ENCODE peak calls at places on chromosomes 2 and 18, in six cellular contexts. One of them, this sample, is unnamed. For H3K4me1, the result is how much of the 10 kb centered on the place peaks cover.

GRCh38 chr18:46097378-46097852 is 681 bp downstream of the ATP5F1A start:
- DNase-seq in CD4-positive, CD25-positive, alpha-beta regulatory T cell: no peak
- DNase-seq in tibial nerve: no peak
- DNase-seq in neural progenitor cell: no peak
- DNase-seq in heart right ventricle: no peak
- DNase-seq in colonic mucosa: no peak
- DNase-seq in this sample: peak

GRCh38 chr2:224357098-224357901 is 44.6 kb downstream of the FAM124B start:
- DNase-seq in CD4-positive, CD25-positive, alpha-beta regulatory T cell: peak
- DNase-seq in tibial nerve: no peak
- DNase-seq in neural progenitor cell: peak
- DNase-seq in heart right ventricle: no peak
- DNase-seq in colonic mucosa: peak
- DNase-seq in this sample: no peak

GRCh38 chr18:48607049-48607984 is 68.5 kb downstream of the CTIF start:
- DNase-seq in CD4-positive, CD25-positive, alpha-beta regulatory T cell: no peak
- DNase-seq in tibial nerve: no peak
- DNase-seq in neural progenitor cell: peak
- DNase-seq in heart right ventricle: no peak
- DNase-seq in colonic mucosa: no peak
- DNase-seq in this sample: no peak

GRCh38 chr2:42770288-42771131 is 6.6 kb upstream of the OXER1 start:
- DNase-seq in CD4-positive, CD25-positive, alpha-beta regulatory T cell: no peak
- DNase-seq in tibial nerve: no peak
- DNase-seq in neural progenitor cell: peak
- DNase-seq in heart right ventricle: no peak
- DNase-seq in colonic mucosa: no peak
- DNase-seq in this sample: no peak

GRCh38 chr18:56999823-57000222 is 147.1 kb upstream of the BOD1L2 start:
- DNase-seq in CD4-positive, CD25-positive, alpha-beta regulatory T cell: no peak
- DNase-seq in tibial nerve: no peak
- DNase-seq in neural progenitor cell: no peak
- DNase-seq in heart right ventricle: no peak
- DNase-seq in colonic mucosa: no peak
- DNase-seq in this sample: no peak

GRCh38 chr2:232927041-232927792 is 57.2 kb downstream of the SNORC start:
- DNase-seq in CD4-positive, CD25-positive, alpha-beta regulatory T cell: no peak
- DNase-seq in tibial nerve: no peak
- DNase-seq in neural progenitor cell: peak
- DNase-seq in heart right ventricle: no peak
- DNase-seq in colonic mucosa: peak
- DNase-seq in this sample: no peak

GRCh38 chr18:42141439-42141838 is 186.4 kb downstream of the PIK3C3 start:
- DNase-seq in CD4-positive, CD25-positive, alpha-beta regulatory T cell: no peak
- DNase-seq in tibial nerve: no peak
- DNase-seq in neural progenitor cell: no peak
- DNase-seq in heart right ventricle: no peak
- DNase-seq in colonic mucosa: no peak
- DNase-seq in this sample: no peak

GRCh38 chr2:84906900-84907714 is 1.7 kb downstream of the TMSB10 start:
- DNase-seq in CD4-positive, CD25-positive, alpha-beta regulatory T cell: peak
- DNase-seq in tibial nerve: no peak
- DNase-seq in neural progenitor cell: peak
- DNase-seq in heart right ventricle: peak
- DNase-seq in colonic mucosa: peak
- DNase-seq in this sample: peak

GRCh38 chr2:230891108-230891507 is 26.4 kb downstream of the ITM2C start:
- DNase-seq in CD4-positive, CD25-positive, alpha-beta regulatory T cell: no peak
- DNase-seq in tibial nerve: no peak
- DNase-seq in neural progenitor cell: no peak
- DNase-seq in heart right ventricle: no peak
- DNase-seq in colonic mucosa: no peak
- DNase-seq in this sample: no peak

GRCh38 chr2:109254174-109254904 is 125.3 kb downstream of the SH3RF3 start:
- DNase-seq in CD4-positive, CD25-positive, alpha-beta regulatory T cell: no peak
- DNase-seq in tibial nerve: no peak
- DNase-seq in neural progenitor cell: no peak
- DNase-seq in heart right ventricle: no peak
- DNase-seq in colonic mucosa: no peak
- DNase-seq in this sample: no peak

GRCh38 chr2:232276739-232277313 is 101.7 kb upstream of the ALPP start:
- DNase-seq in CD4-positive, CD25-positive, alpha-beta regulatory T cell: no peak
- DNase-seq in tibial nerve: no peak
- DNase-seq in neural progenitor cell: no peak
- DNase-seq in heart right ventricle: no peak
- DNase-seq in colonic mucosa: no peak
- DNase-seq in this sample: no peak

GRCh38 chr2:223050900-223051299 is 1.1 kb upstream of the KCNE4 start:
- DNase-seq in CD4-positive, CD25-positive, alpha-beta regulatory T cell: no peak
- DNase-seq in tibial nerve: no peak
- DNase-seq in neural progenitor cell: no peak
- DNase-seq in heart right ventricle: no peak
- DNase-seq in colonic mucosa: no peak
- DNase-seq in this sample: no peak

GRCh38 chr2:25817630-25818029 is 60.7 kb downstream of the ASXL2 start:
- DNase-seq in CD4-positive, CD25-positive, alpha-beta regulatory T cell: no peak
- DNase-seq in tibial nerve: no peak
- DNase-seq in neural progenitor cell: no peak
- DNase-seq in heart right ventricle: no peak
- DNase-seq in colonic mucosa: no peak
- DNase-seq in this sample: no peak

GRCh38 chr2:168608796-168609195 is 152.7 kb downstream of the CERS6 start:
- DNase-seq in CD4-positive, CD25-positive, alpha-beta regulatory T cell: no peak
- DNase-seq in tibial nerve: no peak
- DNase-seq in neural progenitor cell: no peak
- DNase-seq in heart right ventricle: no peak
- DNase-seq in colonic mucosa: no peak
- DNase-seq in this sample: no peak

GRCh38 chr2:189057316-189057715 is 83.1 kb downstream of the COL3A1 start:
- DNase-seq in CD4-positive, CD25-positive, alpha-beta regulatory T cell: no peak
- DNase-seq in tibial nerve: no peak
- DNase-seq in neural progenitor cell: no peak
- DNase-seq in heart right ventricle: no peak
- DNase-seq in colonic mucosa: no peak
- DNase-seq in this sample: no peak

GRCh38 chr2:231688616-231689508 is 19.5 kb upstream of the PTMA start:
- DNase-seq in CD4-positive, CD25-positive, alpha-beta regulatory T cell: no peak
- DNase-seq in tibial nerve: no peak
- DNase-seq in neural progenitor cell: peak
- DNase-seq in heart right ventricle: no peak
- DNase-seq in colonic mucosa: no peak
- DNase-seq in this sample: no peak

GRCh38 chr18:76721207-76721996 is 101.0 kb upstream of the ZNF236 start:
- DNase-seq in CD4-positive, CD25-positive, alpha-beta regulatory T cell: no peak
- DNase-seq in tibial nerve: no peak
- DNase-seq in neural progenitor cell: no peak
- DNase-seq in heart right ventricle: no peak
- DNase-seq in colonic mucosa: no peak
- DNase-seq in this sample: peak

GRCh38 chr2:217052856-217053577 is 193.2 kb upstream of the TNP1 start:
- DNase-seq in CD4-positive, CD25-positive, alpha-beta regulatory T cell: no peak
- DNase-seq in tibial nerve: no peak
- DNase-seq in neural progenitor cell: no peak
- DNase-seq in heart right ventricle: no peak
- DNase-seq in colonic mucosa: no peak
- DNase-seq in this sample: no peak

GRCh38 chr2:200687938-200688920 is 102.4 kb downstream of the AOX1 start:
- DNase-seq in CD4-positive, CD25-positive, alpha-beta regulatory T cell: no peak
- DNase-seq in tibial nerve: no peak
- DNase-seq in neural progenitor cell: no peak
- DNase-seq in heart right ventricle: no peak
- DNase-seq in colonic mucosa: no peak
- DNase-seq in this sample: no peak

GRCh38 chr18:34322365-34323289 is 97.9 kb upstream of the NOL4 start:
- DNase-seq in CD4-positive, CD25-positive, alpha-beta regulatory T cell: no peak
- DNase-seq in tibial nerve: no peak
- DNase-seq in neural progenitor cell: peak
- DNase-seq in heart right ventricle: peak
- DNase-seq in colonic mucosa: peak
- DNase-seq in this sample: no peak

GRCh38 chr2:111701266-111701665 is 182.7 kb downstream of the ANAPC1 start:
- DNase-seq in CD4-positive, CD25-positive, alpha-beta regulatory T cell: no peak
- DNase-seq in tibial nerve: no peak
- DNase-seq in neural progenitor cell: no peak
- DNase-seq in heart right ventricle: no peak
- DNase-seq in colonic mucosa: no peak
- DNase-seq in this sample: no peak

GRCh38 chr18:3213231-3214059 is 6.3 kb downstream of the MYOM1 start:
- DNase-seq in CD4-positive, CD25-positive, alpha-beta regulatory T cell: no peak
- DNase-seq in tibial nerve: no peak
- DNase-seq in neural progenitor cell: no peak
- DNase-seq in heart right ventricle: no peak
- DNase-seq in colonic mucosa: no peak
- DNase-seq in this sample: no peak

GRCh38 chr18:2336993-2337392 is 234.3 kb downstream of the METTL4 start:
- DNase-seq in CD4-positive, CD25-positive, alpha-beta regulatory T cell: no peak
- DNase-seq in tibial nerve: no peak
- DNase-seq in neural progenitor cell: no peak
- DNase-seq in heart right ventricle: no peak
- DNase-seq in colonic mucosa: no peak
- DNase-seq in this sample: no peak

GRCh38 chr2:231490801-231491200 is 26.5 kb upstream of the NCL start:
- DNase-seq in CD4-positive, CD25-positive, alpha-beta regulatory T cell: no peak
- DNase-seq in tibial nerve: no peak
- DNase-seq in neural progenitor cell: no peak
- DNase-seq in heart right ventricle: no peak
- DNase-seq in colonic mucosa: no peak
- DNase-seq in this sample: no peak

GRCh38 chr2:139992078-139992477 is 1211.9 kb upstream of the NXPH2 start:
- DNase-seq in CD4-positive, CD25-positive, alpha-beta regulatory T cell: no peak
- DNase-seq in tibial nerve: no peak
- DNase-seq in neural progenitor cell: peak
- DNase-seq in heart right ventricle: no peak
- DNase-seq in colonic mucosa: no peak
- DNase-seq in this sample: no peak

GRCh38 chr2:54497738-54498680 is 41.9 kb downstream of the SPTBN1 start:
- DNase-seq in CD4-positive, CD25-positive, alpha-beta regulatory T cell: no peak
- DNase-seq in tibial nerve: no peak
- DNase-seq in neural progenitor cell: peak
- DNase-seq in heart right ventricle: no peak
- DNase-seq in colonic mucosa: peak
- DNase-seq in this sample: no peak

GRCh38 chr2:54394392-54394791 is 61.7 kb upstream of the SPTBN1 start:
- DNase-seq in CD4-positive, CD25-positive, alpha-beta regulatory T cell: no peak
- DNase-seq in tibial nerve: no peak
- DNase-seq in neural progenitor cell: no peak
- DNase-seq in heart right ventricle: no peak
- DNase-seq in colonic mucosa: no peak
- DNase-seq in this sample: no peak

GRCh38 chr2:43414586-43415125 is 181.2 kb downstream of the THADA start:
- DNase-seq in CD4-positive, CD25-positive, alpha-beta regulatory T cell: no peak
- DNase-seq in tibial nerve: no peak
- DNase-seq in neural progenitor cell: no peak
- DNase-seq in heart right ventricle: no peak
- DNase-seq in colonic mucosa: no peak
- DNase-seq in this sample: no peak

GRCh38 chr2:223465793-223466192 is 136.4 kb downstream of the SCG2 start:
- DNase-seq in CD4-positive, CD25-positive, alpha-beta regulatory T cell: no peak
- DNase-seq in tibial nerve: peak
- DNase-seq in neural progenitor cell: no peak
- DNase-seq in heart right ventricle: peak
- DNase-seq in colonic mucosa: peak
- DNase-seq in this sample: no peak

GRCh38 chr18:75358928-75359327 is 68.6 kb downstream of the SMIM21 start:
- DNase-seq in CD4-positive, CD25-positive, alpha-beta regulatory T cell: no peak
- DNase-seq in tibial nerve: no peak
- DNase-seq in neural progenitor cell: no peak
- DNase-seq in heart right ventricle: no peak
- DNase-seq in colonic mucosa: no peak
- DNase-seq in this sample: no peak
- H3K4me1 ChIP-seq in CD4-positive, CD25-positive, alpha-beta regulatory T cell: under half
- H3K4me1 ChIP-seq in tibial nerve: under half
- H3K4me1 ChIP-seq in neural progenitor cell: under half
- H3K4me1 ChIP-seq in heart right ventricle: under half
- H3K4me1 ChIP-seq in colonic mucosa: under half
- H3K4me1 ChIP-seq in this sample: under half

GRCh38 chr2:60505240-60505639 is 48.2 kb downstream of the BCL11A start:
- DNase-seq in CD4-positive, CD25-positive, alpha-beta regulatory T cell: no peak
- DNase-seq in tibial nerve: no peak
- DNase-seq in neural progenitor cell: no peak
- DNase-seq in heart right ventricle: no peak
- DNase-seq in colonic mucosa: no peak
- DNase-seq in this sample: no peak

GRCh38 chr2:60503923-60504514 is 49.4 kb downstream of the BCL11A start:
- DNase-seq in CD4-positive, CD25-positive, alpha-beta regulatory T cell: no peak
- DNase-seq in tibial nerve: no peak
- DNase-seq in neural progenitor cell: no peak
- DNase-seq in heart right ventricle: no peak
- DNase-seq in colonic mucosa: no peak
- DNase-seq in this sample: no peak

GRCh38 chr2:60508307-60508706 is 45.1 kb downstream of the BCL11A start:
- DNase-seq in CD4-positive, CD25-positive, alpha-beta regulatory T cell: no peak
- DNase-seq in tibial nerve: no peak
- DNase-seq in neural progenitor cell: no peak
- DNase-seq in heart right ventricle: no peak
- DNase-seq in colonic mucosa: no peak
- DNase-seq in this sample: no peak

GRCh38 chr2:60505861-60506260 is 47.6 kb downstream of the BCL11A start:
- DNase-seq in CD4-positive, CD25-positive, alpha-beta regulatory T cell: no peak
- DNase-seq in tibial nerve: no peak
- DNase-seq in neural progenitor cell: no peak
- DNase-seq in heart right ventricle: no peak
- DNase-seq in colonic mucosa: no peak
- DNase-seq in this sample: no peak

GRCh38 chr2:60507211-60507810 is 46.1 kb downstream of the BCL11A start:
- DNase-seq in CD4-positive, CD25-positive, alpha-beta regulatory T cell: no peak
- DNase-seq in tibial nerve: no peak
- DNase-seq in neural progenitor cell: no peak
- DNase-seq in heart right ventricle: no peak
- DNase-seq in colonic mucosa: no peak
- DNase-seq in this sample: no peak
- H3K4me1 ChIP-seq in CD4-positive, CD25-positive, alpha-beta regulatory T cell: under half
- H3K4me1 ChIP-seq in tibial nerve: under half
- H3K4me1 ChIP-seq in neural progenitor cell: under half
- H3K4me1 ChIP-seq in heart right ventricle: under half
- H3K4me1 ChIP-seq in colonic mucosa: under half
- H3K4me1 ChIP-seq in this sample: under half

GRCh38 chr18:74228312-74228711 is 63.5 kb downstream of the CYB5A start:
- DNase-seq in CD4-positive, CD25-positive, alpha-beta regulatory T cell: no peak
- DNase-seq in tibial nerve: no peak
- DNase-seq in neural progenitor cell: no peak
- DNase-seq in heart right ventricle: no peak
- DNase-seq in colonic mucosa: no peak
- DNase-seq in this sample: no peak
- H3K4me1 ChIP-seq in CD4-positive, CD25-positive, alpha-beta regulatory T cell: under half
- H3K4me1 ChIP-seq in tibial nerve: under half
- H3K4me1 ChIP-seq in neural progenitor cell: under half
- H3K4me1 ChIP-seq in heart right ventricle: under half
- H3K4me1 ChIP-seq in colonic mucosa: under half
- H3K4me1 ChIP-seq in this sample: under half

DNA sequence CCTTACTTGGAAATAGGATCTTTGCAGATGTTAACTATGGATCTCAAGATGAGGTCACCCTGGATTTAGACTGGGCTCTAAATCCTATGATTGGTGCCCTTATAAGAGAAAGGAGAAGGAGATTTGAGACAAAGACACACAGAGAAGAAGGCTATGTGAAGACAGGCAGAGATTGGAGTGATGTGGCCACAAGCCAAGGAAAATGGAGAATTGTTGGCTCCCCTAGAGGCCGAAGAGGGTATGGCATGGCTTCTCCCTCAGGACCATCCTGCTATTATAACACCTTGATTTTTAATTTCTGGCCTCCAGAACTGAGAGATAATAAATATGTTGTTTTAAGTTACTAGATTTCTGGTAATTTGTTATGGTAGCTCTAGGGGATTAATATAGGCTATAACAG is 7.6 kb downstream of the CYBRD1 start:
- DNase-seq in CD4-positive, CD25-positive, alpha-beta regulatory T cell: no peak
- DNase-seq in tibial nerve: no peak
- DNase-seq in neural progenitor cell: no peak
- DNase-seq in heart right ventricle: no peak
- DNase-seq in colonic mucosa: no peak
- DNase-seq in this sample: no peak
- H3K4me1 ChIP-seq in CD4-positive, CD25-positive, alpha-beta regulatory T cell: under half
- H3K4me1 ChIP-seq in tibial nerve: half or more
- H3K4me1 ChIP-seq in neural progenitor cell: under half
- H3K4me1 ChIP-seq in heart right ventricle: under half
- H3K4me1 ChIP-seq in colonic mucosa: under half
- H3K4me1 ChIP-seq in this sample: under half

This sample was measured in CD8-positive, alpha-beta T cell.